ENCODE peak calls at places on chromosome 21, in seven cellular contexts. M is choroid plexus epithelial cell, S is AG04450, B is kidney epithelial cell, I is neural progenitor cell, O is OCI-LY7, R is upper lobe of left lung. Z is an unnamed sample.

GRCh38 chr21:34843562-34843961 is 174.8 kb downstream of the CLIC6 start:
- DNase-seq in M (peak; percentile 43), S (no peak), B (no peak), I (no peak), O (no peak), R (no peak), Z (no peak)

GRCh38 chr21:36104306-36105300 is 30.3 kb upstream of the CBR3 start:
- DNase-seq in M (peak; percentile 70), S (no peak), B (peak; percentile 77), I (peak; percentile 80), O (no peak), R (no peak), Z (no peak)

GRCh38 chr21:26377111-26377694 is 195.9 kb downstream of the CYYR1 start:
- DNase-seq in M (no peak), S (no peak), B (no peak), I (no peak), O (no peak), R (no peak), Z (no peak)

GRCh38 chr21:35697321-35697808 is 363.0 kb downstream of the SETD4 start:
- DNase-seq in M (peak; percentile 80), S (no peak), B (no peak), I (no peak), O (no peak), R (peak; percentile 68), Z (no peak)

GRCh38 chr21:19603011-19603593 is 1199.5 kb upstream of the TMPRSS15 start:
- DNase-seq in M (no peak), S (no peak), B (no peak), I (no peak), O (no peak), R (no peak), Z (no peak)

GRCh38 chr21:45551816-45552695 is 9.8 kb upstream of the SLC19A1 start:
- DNase-seq in M (no peak), S (no peak), B (no peak), I (no peak), O (no peak), R (peak; percentile 19), Z (no peak)

GRCh38 chr21:38911523-38912354 is 106.0 kb downstream of the ETS2 start:
- DNase-seq in M (no peak), S (no peak), B (no peak), I (no peak), O (no peak), R (peak; percentile 19), Z (no peak)

GRCh38 chr21:45012661-45013270 is 61.6 kb upstream of the ADARB1 start:
- DNase-seq in M (no peak), S (no peak), B (no peak), I (peak; percentile 58), O (no peak), R (no peak), Z (no peak)

GRCh38 chr21:45737485-45738166 is 94.1 kb downstream of the PCBP3 start:
- DNase-seq in M (no peak), S (no peak), B (no peak), I (no peak), O (no peak), R (no peak), Z (no peak)

GRCh38 chr21:20997308-20997632 is 939 bp upstream of the NCAM2 start:
- DNase-seq in M (peak; percentile 11), S (no peak), B (no peak), I (peak; percentile 52), O (no peak), R (no peak), Z (no peak)

GRCh38 chr21:39184050-39184980 is 1.1 kb upstream of the PSMG1 start:
- DNase-seq in M (peak; percentile 17), S (no peak), B (no peak), I (no peak), O (peak; percentile 37), R (no peak), Z (no peak)

GRCh38 chr21:30463713-30464112 is 16.5 kb downstream of the KRTAP19-1 start:
- DNase-seq in M (peak; percentile 14), S (no peak), B (no peak), I (peak; percentile 39), O (peak; percentile 6), R (no peak), Z (no peak)

GRCh38 chr21:46079357-46080170 is 18.3 kb upstream of the COL6A2 start:
- DNase-seq in M (peak; percentile 40), S (peak; percentile 80), B (no peak), I (no peak), O (no peak), R (peak; percentile 8), Z (peak; percentile 94)

DNA sequence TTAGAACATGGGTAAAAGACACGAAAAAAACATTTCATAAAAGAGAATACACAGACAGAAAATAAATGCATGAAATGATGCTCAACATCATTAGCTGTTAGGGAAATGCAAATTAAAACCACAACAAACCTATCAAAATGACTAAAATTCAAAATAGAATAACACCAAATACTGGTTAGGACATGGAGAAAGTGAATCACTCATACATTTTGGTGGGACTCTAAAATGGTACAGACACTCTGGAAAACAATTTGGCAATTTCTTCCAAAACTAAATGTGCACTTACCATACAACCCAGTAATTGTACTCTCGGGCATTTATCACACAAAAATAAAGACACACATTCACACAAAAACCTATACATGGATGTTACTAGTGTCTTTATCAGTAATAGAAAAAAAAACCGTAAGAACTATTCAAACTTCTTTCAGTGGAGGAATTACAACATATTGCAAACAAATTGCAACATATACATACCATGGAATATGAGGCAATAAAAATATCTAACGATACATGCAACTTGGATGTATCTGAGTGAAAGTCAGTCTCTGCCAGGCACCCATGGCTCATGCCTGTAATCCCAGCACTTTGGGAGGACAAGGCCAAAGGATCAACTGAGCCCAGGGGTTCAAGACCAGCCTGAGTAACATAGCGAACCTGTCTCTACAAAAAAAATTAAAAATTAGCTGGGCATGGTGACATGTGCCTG is 19.7 kb downstream of the HSF2BP start:
- DNase-seq in M (peak; percentile 93), S (peak; percentile 50), B (no peak), I (no peak), O (no peak), R (no peak), Z (peak; percentile 75)
- H3K4me3 ChIP-seq in M (no peak overlapping the region), S (no peak overlapping the region), B (no peak overlapping the region), I (no peak overlapping the region), O (no peak overlapping the region), R (no peak overlapping the region), Z (no peak overlapping the region)

GRCh38 chr21:42426876-42427480 is 23.3 kb downstream of the UBASH3A start:
- DNase-seq in M (no peak), S (no peak), B (no peak), I (no peak), O (no peak), R (no peak), Z (no peak)

GRCh38 chr21:42427809-42428419 is 24.2 kb downstream of the UBASH3A start:
- DNase-seq in M (no peak), S (no peak), B (no peak), I (no peak), O (no peak), R (no peak), Z (no peak)

GRCh38 chr21:42425603-42425985 is 21.9 kb downstream of the UBASH3A start:
- DNase-seq in M (no peak), S (no peak), B (no peak), I (no peak), O (no peak), R (no peak), Z (no peak)

GRCh38 chr21:42424848-42425602 is 21.3 kb downstream of the UBASH3A start:
- DNase-seq in M (no peak), S (no peak), B (no peak), I (no peak), O (no peak), R (peak; percentile 32), Z (no peak)

DNA sequence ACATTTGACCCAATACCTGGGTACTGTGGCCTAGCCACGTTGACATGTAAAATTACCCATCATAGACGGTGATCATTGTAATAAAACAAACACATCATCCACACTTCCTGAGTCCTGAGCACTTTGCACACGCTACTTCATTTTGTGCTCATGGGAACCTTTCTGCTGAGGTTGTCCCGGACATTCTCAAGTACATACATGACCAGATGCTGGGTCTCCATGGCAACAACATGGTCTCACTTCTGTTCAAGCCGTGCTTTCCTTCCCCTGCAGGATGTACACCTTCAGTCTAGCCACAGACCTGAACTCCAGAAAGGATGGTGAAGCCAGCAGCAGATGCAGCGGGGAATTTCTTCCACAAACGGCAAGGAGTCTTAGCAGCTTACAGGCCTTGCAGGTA is 22.7 kb downstream of the UBASH3A start:
- DNase-seq in M (no peak), S (no peak), B (no peak), I (no peak), O (no peak), R (no peak), Z (no peak)
- TF ChIP-seq CTCF in M (no peak), S (no peak), B (no peak), I (no peak), O (no peak), R (no peak), Z (no peak)

DNA sequence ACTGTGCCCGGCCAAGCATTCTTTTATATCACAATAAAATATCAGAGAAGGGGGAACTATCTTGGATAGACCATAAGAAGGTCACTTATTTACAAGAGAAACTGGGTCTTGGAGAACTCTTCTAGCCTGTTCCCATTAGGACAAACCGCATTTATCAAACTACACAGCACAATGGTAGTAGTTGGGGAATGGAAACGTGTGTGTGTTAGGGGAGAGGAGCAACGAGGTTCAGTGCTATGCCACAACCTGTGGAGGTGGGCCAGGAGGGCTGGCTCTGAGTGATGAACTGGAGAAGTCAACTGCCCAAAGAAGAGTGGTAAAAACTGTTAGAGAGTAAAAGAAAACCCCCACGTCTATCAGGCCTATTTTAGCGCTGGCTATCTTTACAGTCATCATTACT is 1.6 kb downstream of the DONSON start:
- DNase-seq in M (no peak), S (no peak), B (no peak), I (no peak), O (no peak), R (no peak), Z (no peak)
- H3K4me3 ChIP-seq in M (no peak overlapping the region), S (peak overlapping the region; percentile 0), B (no peak overlapping the region), I (peak overlapping the region; percentile 94), O (peak overlapping the region; percentile 83), R (no peak overlapping the region), Z (no peak overlapping the region)

GRCh38 chr21:42004406-42005199 is 5.6 kb downstream of the ZBTB21 start:
- DNase-seq in M (no peak), S (no peak), B (no peak), I (no peak), O (no peak), R (no peak), Z (no peak)

GRCh38 chr21:42000908-42001307 is 9.3 kb downstream of the ZBTB21 start:
- DNase-seq in M (no peak), S (no peak), B (no peak), I (no peak), O (no peak), R (no peak), Z (no peak)

GRCh38 chr21:42003051-42003461 is 7.1 kb downstream of the ZBTB21 start:
- DNase-seq in M (no peak), S (no peak), B (no peak), I (no peak), O (no peak), R (no peak), Z (no peak)

GRCh38 chr21:42001781-42002180 is 8.4 kb downstream of the ZBTB21 start:
- DNase-seq in M (no peak), S (no peak), B (no peak), I (no peak), O (no peak), R (no peak), Z (no peak)

DNA sequence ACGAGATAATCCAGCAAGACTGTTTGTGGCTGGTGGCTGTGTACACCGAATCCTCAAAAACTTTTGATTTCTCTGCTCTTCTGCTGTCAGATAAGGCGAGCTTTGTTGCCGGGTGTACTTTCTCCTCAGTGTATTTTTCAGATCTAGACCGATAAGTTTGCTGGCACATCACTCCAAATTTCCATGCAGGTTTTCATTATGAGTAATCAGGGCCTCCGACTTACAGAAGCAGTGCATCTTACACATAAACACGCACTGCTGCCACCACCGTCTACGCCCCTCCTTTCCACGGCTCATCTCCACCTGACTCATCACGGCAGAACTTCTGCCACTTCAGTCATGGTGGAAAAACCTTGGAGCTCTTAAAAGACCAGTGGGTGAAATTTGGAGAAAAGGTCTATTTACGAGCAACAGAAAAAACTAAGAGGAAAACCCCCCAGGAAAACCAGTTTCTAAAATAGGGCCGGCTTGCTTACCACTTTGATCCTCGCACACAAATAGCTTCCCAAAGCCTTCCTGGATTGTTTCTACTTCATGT is 7.7 kb downstream of the ZBTB21 start:
- DNase-seq in M (peak; percentile 85), S (peak; percentile 86), B (peak; percentile 70), I (no peak), O (no peak), R (no peak), Z (peak; percentile 89)
- TF ChIP-seq CTCF in M (no peak), S (no peak), B (no peak), I (no peak), O (no peak), R (no peak), Z (no peak)